ENCODE peak calls at places on chromosomes 16 and 17, in eight cellular contexts. G is HCT116, B is GM23338, P is MM.1S, E is A549, Q is HepG2, U is mesendoderm, Z is trophoblast cell. D is an unnamed sample.
A peak's percentile ranks its signal among the peaks of the same experiment; 100 is the strongest.

GRCh38 chr17:74842146-74842598 is 17.5 kb downstream of the GRIN2C start:
- DNase-seq in Z (no peak), Q (no peak), B (peak; percentile 23), P (no peak), E (no peak), U (no peak), G (no peak), D (no peak)

GRCh38 chr17:1559047-1559742 is 3.4 kb downstream of the PITPNA start:
- DNase-seq in U (no peak), Q (no peak), Z (no peak), E (no peak), G (no peak), P (no peak), B (no peak), D (no peak)

GRCh38 chr17:58411408-58411894 is 5.9 kb downstream of the RNF43 start:
- DNase-seq in Q (no peak), G (no peak), B (no peak), Z (peak; percentile 96), P (no peak), U (no peak), E (no peak), D (no peak)

GRCh38 chr17:29042026-29042678 is 789 bp upstream of the PIPOX start:
- DNase-seq in E (no peak), Z (no peak), Q (no peak), U (no peak), B (no peak), G (no peak), P (no peak), D (no peak)

GRCh38 chr17:76707985-76708807 is 2.6 kb downstream of the MXRA7 start:
- DNase-seq in B (peak; percentile 93), P (no peak), G (no peak), Q (peak; percentile 41), E (no peak), U (peak; percentile 92), Z (no peak), D (no peak)

GRCh38 chr16:66961065-66961744 is at the start of gene CES3:
- DNase-seq in P (peak; percentile 77), E (peak; percentile 80), U (peak; percentile 94), G (peak; percentile 75), Q (peak; percentile 85), B (peak; percentile 95), Z (peak; percentile 71), D (no peak)

GRCh38 chr17:9824094-9824493 is 1.6 kb upstream of the GLP2R start:
- DNase-seq in E (peak; percentile 71), P (no peak), G (no peak), B (peak; percentile 22), Z (no peak), Q (no peak), U (no peak), D (no peak)

GRCh38 chr16:81284995-81285600 is 29.7 kb upstream of the GAN start:
- DNase-seq in P (no peak), Q (no peak), U (no peak), G (no peak), B (no peak), E (no peak), Z (no peak), D (no peak)

GRCh38 chr17:74619077-74619673 is 4.4 kb downstream of the CD300E start:
- DNase-seq in Z (no peak), G (no peak), U (no peak), P (no peak), E (no peak), Q (no peak), B (no peak), D (no peak)

GRCh38 chr17:28846231-28846630 is 3.6 kb upstream of the FAM222B start:
- DNase-seq in E (no peak), Q (no peak), Z (peak; percentile 87), B (no peak), G (no peak), P (no peak), U (no peak), D (no peak)

GRCh38 chr16:68041783-68042182 is 18.7 kb downstream of the DUS2 start:
- DNase-seq in Z (no peak), G (no peak), E (no peak), U (no peak), B (no peak), Q (no peak), P (no peak), D (no peak)

GRCh38 chr17:64503341-64503740 is 2.7 kb downstream of the DDX5 start:
- DNase-seq in Z (peak; percentile 28), G (no peak), Q (no peak), E (no peak), P (no peak), U (no peak), B (no peak), D (no peak)

GRCh38 chr16:75461575-75461974 is 2.9 kb downstream of the TMEM170A start:
- DNase-seq in G (no peak), Q (no peak), P (no peak), B (no peak), Z (no peak), U (no peak), E (no peak), D (no peak)
- H3K4me2 ChIP-seq in G (peak overlapping the region; percentile 0), Q (peak overlapping the region; percentile 74), P (no peak overlapping the region), B (no peak overlapping the region), Z (no peak overlapping the region), U (no peak overlapping the region), E (peak overlapping the region; percentile 11), D (no peak overlapping the region)

DNA sequence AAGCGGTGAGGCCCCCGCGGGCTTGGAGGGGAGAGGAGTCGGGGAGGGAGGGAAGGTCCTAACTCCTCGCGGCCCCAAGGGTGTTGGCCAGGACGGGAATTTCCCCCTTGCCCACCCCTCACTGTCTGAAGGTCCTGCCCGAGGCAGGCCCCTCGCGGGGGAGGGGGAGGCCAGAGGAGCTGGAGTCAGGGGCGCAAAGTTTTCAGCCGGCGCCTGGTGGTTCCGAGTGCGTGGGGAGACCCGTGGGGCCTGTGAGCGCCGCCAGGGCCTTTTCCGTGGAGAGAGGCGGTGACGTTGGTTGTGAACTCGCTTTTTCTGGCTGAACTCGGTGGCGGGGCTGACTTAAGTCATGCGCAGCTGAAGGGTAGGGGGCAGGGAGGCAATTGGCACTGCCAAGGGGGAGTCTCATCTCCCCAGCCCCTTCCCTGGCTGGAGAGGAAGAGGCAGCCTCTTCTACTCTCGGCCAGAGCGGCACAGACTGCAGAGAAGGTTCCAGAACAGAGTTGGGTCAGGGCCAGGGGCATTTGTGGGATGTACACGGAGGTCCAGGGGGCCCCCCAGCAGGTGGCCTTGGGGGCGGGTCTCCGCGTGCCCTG is 1.5 kb downstream of the CACNA1H start:
- DNase-seq in G (no peak), Z (no peak), Q (no peak), P (no peak), U (no peak), B (peak; percentile 48), E (peak; percentile 40), D (no peak)
- H3K4me3 ChIP-seq in G (no peak overlapping the region), Z (no peak overlapping the region), Q (peak overlapping the region; percentile 38), P (no peak overlapping the region), U (no peak overlapping the region), B (peak overlapping the region; percentile 57), E (peak overlapping the region; percentile 53), D (no peak overlapping the region)

GRCh38 chr16:48420437-48420836 is 35.2 kb upstream of the SIAH1 start:
- DNase-seq in U (no peak), B (no peak), Q (no peak), E (no peak), G (no peak), P (no peak), Z (no peak), D (no peak)

GRCh38 chr16:48426244-48427135 is 41.3 kb upstream of the SIAH1 start:
- DNase-seq in E (no peak), G (no peak), B (no peak), Z (no peak), U (no peak), P (no peak), Q (no peak), D (no peak)

DNA sequence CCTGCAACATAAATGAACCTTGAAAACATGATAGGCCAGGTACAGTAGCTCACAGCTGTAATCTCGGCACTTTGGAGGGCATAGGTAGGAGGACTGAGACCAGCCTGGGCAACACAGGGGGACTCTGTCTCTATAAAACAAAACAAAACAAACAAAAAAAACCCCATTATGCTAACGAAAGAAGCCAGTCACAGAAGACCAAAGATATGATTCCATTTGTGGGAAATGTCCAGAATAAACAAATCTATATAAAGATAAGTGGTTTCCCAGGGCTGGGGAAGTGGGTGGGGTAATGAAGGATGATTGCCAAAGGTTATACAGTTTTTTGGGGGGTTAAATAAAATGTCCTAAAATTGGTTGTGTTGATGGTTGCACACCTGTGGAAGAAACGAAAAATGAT is 36.5 kb upstream of the SIAH1 start:
- DNase-seq in Q (no peak), B (no peak), E (no peak), P (no peak), Z (no peak), U (no peak), G (no peak), D (no peak)
- H3K4me2 ChIP-seq in Q (no peak overlapping the region), B (no peak overlapping the region), E (no peak overlapping the region), P (no peak overlapping the region), Z (no peak overlapping the region), U (no peak overlapping the region), G (no peak overlapping the region), D (no peak overlapping the region)

DNA sequence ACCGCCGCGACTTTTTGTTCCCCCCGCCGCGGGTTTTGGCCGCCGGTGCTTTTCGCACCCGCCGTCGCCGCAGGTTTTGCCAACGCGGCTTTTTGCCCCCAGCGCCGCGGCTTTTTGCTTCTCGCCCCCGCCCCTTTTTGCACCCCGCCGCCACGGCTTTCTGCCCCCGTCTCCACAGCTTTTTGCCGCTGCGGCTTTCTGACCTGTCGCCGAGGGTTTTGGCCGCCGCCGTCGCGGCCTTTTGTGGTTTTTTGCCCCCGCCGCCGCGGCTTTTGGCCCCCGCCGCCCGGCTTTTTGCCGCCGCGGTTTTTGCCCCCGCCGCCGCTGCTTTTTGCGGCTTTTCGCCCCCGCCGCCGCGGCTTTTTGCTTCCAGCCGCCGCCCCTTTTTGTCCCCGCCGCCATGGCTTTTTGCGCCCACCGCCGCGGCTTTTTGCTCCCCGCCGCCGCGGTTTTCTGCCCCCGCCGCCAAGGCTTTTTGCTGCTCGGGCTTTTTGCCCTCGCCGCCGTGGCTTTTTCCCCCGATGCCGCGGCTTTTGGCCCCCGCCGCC is 151.1 kb downstream of the KCNJ18 start:
- DNase-seq in B (no peak), Q (no peak), U (no peak), E (no peak), Z (no peak), G (no peak), P (no peak), D (no peak)
- H3K4me3 ChIP-seq in B (no peak overlapping the region), Q (no peak overlapping the region), U (no peak overlapping the region), E (no peak overlapping the region), Z (no peak overlapping the region), G (no peak overlapping the region), P (no peak overlapping the region), D (no peak overlapping the region)

GRCh38 chr17:16484445-16485169 is 7.4 kb downstream of the LRRC75A start:
- DNase-seq in P (no peak), Z (no peak), E (no peak), U (peak; percentile 54), B (peak; percentile 40), Q (no peak), G (no peak), D (no peak)
- H3K4me2 ChIP-seq in P (no peak overlapping the region), Z (no peak overlapping the region), E (no peak overlapping the region), U (peak overlapping the region; percentile 57), B (peak overlapping the region; percentile 63), Q (no peak overlapping the region), G (no peak overlapping the region), D (no peak overlapping the region)

D was measured in keratinocyte.